ENCODE peak calls at places on chromosomes 5 and 9, in four cellular contexts. One of them, this sample, is unnamed.

GRCh38 chr5:14996997-14997396 is 125.4 kb upstream of the ANKH start:
- DNase-seq in stomach: no peak
- DNase-seq in AG04450: no peak
- DNase-seq in NCI-H1417: no peak
- DNase-seq in this sample: no peak

GRCh38 chr5:138336952-138337684 is 948 bp upstream of the FAM53C start:
- DNase-seq in stomach: peak
- DNase-seq in AG04450: peak
- DNase-seq in NCI-H1417: peak
- DNase-seq in this sample: no peak

GRCh38 chr5:133779828-133780475 is 167.6 kb upstream of the FSTL4 start:
- DNase-seq in stomach: no peak
- DNase-seq in AG04450: no peak
- DNase-seq in NCI-H1417: no peak
- DNase-seq in this sample: no peak

GRCh38 chr5:172769598-172770373 is 1.2 kb downstream of the DUSP1 start:
- DNase-seq in stomach: no peak
- DNase-seq in AG04450: no peak
- DNase-seq in NCI-H1417: peak
- DNase-seq in this sample: no peak

GRCh38 chr5:159310492-159310891 is 19.8 kb downstream of the IL12B start:
- DNase-seq in stomach: peak
- DNase-seq in AG04450: no peak
- DNase-seq in NCI-H1417: peak
- DNase-seq in this sample: no peak

GRCh38 chr5:173550641-173551040 is 65.8 kb downstream of the BOD1 start:
- DNase-seq in stomach: no peak
- DNase-seq in AG04450: no peak
- DNase-seq in NCI-H1417: no peak
- DNase-seq in this sample: no peak

GRCh38 chr5:8457187-8458037 is 588.5 kb downstream of the MTRR start:
- DNase-seq in stomach: peak
- DNase-seq in AG04450: peak
- DNase-seq in NCI-H1417: peak
- DNase-seq in this sample: peak

GRCh38 chr9:126532489-126532888 is 81.2 kb upstream of the LMX1B start:
- DNase-seq in stomach: no peak
- DNase-seq in AG04450: no peak
- DNase-seq in NCI-H1417: no peak
- DNase-seq in this sample: no peak

GRCh38 chr5:66144799-66145390 is 795 bp downstream of the SREK1 start:
- DNase-seq in stomach: no peak
- DNase-seq in AG04450: peak
- DNase-seq in NCI-H1417: peak
- DNase-seq in this sample: no peak

GRCh38 chr5:80408475-80408875 is 611 bp downstream of the ZFYVE16 start:
- DNase-seq in stomach: peak
- DNase-seq in AG04450: no peak
- DNase-seq in NCI-H1417: peak
- DNase-seq in this sample: no peak

GRCh38 chr9:16179566-16179965 is 626.7 kb downstream of the CCDC171 start:
- DNase-seq in stomach: no peak
- DNase-seq in AG04450: no peak
- DNase-seq in NCI-H1417: no peak
- DNase-seq in this sample: no peak

GRCh38 chr9:133576591-133577462 is 32.4 kb downstream of the FAM163B start:
- DNase-seq in stomach: no peak
- DNase-seq in AG04450: no peak
- DNase-seq in NCI-H1417: no peak
- DNase-seq in this sample: no peak

GRCh38 chr5:78467744-78468357 is 107.4 kb downstream of the SCAMP1 start:
- DNase-seq in stomach: no peak
- DNase-seq in AG04450: peak
- DNase-seq in NCI-H1417: peak
- DNase-seq in this sample: no peak

GRCh38 chr9:91048739-91049138 is 247.1 kb downstream of the SYK start:
- DNase-seq in stomach: no peak
- DNase-seq in AG04450: no peak
- DNase-seq in NCI-H1417: no peak
- DNase-seq in this sample: no peak

GRCh38 chr5:83149671-83150070 is 72.3 kb downstream of the XRCC4 start:
- DNase-seq in stomach: no peak
- DNase-seq in AG04450: peak
- DNase-seq in NCI-H1417: peak
- DNase-seq in this sample: peak

GRCh38 chr5:154238776-154239481 is 48.4 kb downstream of the GALNT10 start:
- DNase-seq in stomach: no peak
- DNase-seq in AG04450: no peak
- DNase-seq in NCI-H1417: no peak
- DNase-seq in this sample: no peak

GRCh38 chr5:34957857-34958690 is 28.7 kb downstream of the DNAJC21 start:
- DNase-seq in stomach: no peak
- DNase-seq in AG04450: no peak
- DNase-seq in NCI-H1417: peak
- DNase-seq in this sample: no peak

GRCh38 chr9:6106576-6107339 is 91.3 kb upstream of the RANBP6 start:
- DNase-seq in stomach: no peak
- DNase-seq in AG04450: no peak
- DNase-seq in NCI-H1417: peak
- DNase-seq in this sample: no peak

GRCh38 chr9:98251554-98251953 is 3.9 kb downstream of the TBC1D2 start:
- DNase-seq in stomach: no peak
- DNase-seq in AG04450: no peak
- DNase-seq in NCI-H1417: no peak
- DNase-seq in this sample: no peak

GRCh38 chr9:90642570-90643539 is at the start of gene DIRAS2:
- DNase-seq in stomach: peak
- DNase-seq in AG04450: peak
- DNase-seq in NCI-H1417: peak
- DNase-seq in this sample: no peak

GRCh38 chr9:119639287-119639955 is 270.2 kb upstream of the BRINP1 start:
- DNase-seq in stomach: no peak
- DNase-seq in AG04450: no peak
- DNase-seq in NCI-H1417: peak
- DNase-seq in this sample: no peak

GRCh38 chr9:102072061-102072764 is 333.8 kb upstream of the GRIN3A start:
- DNase-seq in stomach: no peak
- DNase-seq in AG04450: no peak
- DNase-seq in NCI-H1417: no peak
- DNase-seq in this sample: no peak

GRCh38 chr9:12697719-12698118 is 4.5 kb downstream of the TYRP1 start:
- DNase-seq in stomach: no peak
- DNase-seq in AG04450: no peak
- DNase-seq in NCI-H1417: peak
- DNase-seq in this sample: no peak

GRCh38 chr5:178589180-178590140 is 733 bp downstream of the COL23A1 start:
- DNase-seq in stomach: no peak
- DNase-seq in AG04450: no peak
- DNase-seq in NCI-H1417: no peak
- DNase-seq in this sample: no peak

GRCh38 chr5:116498478-116498877 is 76.1 kb downstream of the SEMA6A start:
- DNase-seq in stomach: no peak
- DNase-seq in AG04450: no peak
- DNase-seq in NCI-H1417: no peak
- DNase-seq in this sample: no peak

GRCh38 chr9:33524431-33524947 is 438 bp downstream of the ANKRD18B start:
- DNase-seq in stomach: no peak
- DNase-seq in AG04450: no peak
- DNase-seq in NCI-H1417: peak
- DNase-seq in this sample: no peak

GRCh38 chr9:104842698-104843097 is 78.8 kb downstream of the NIPSNAP3B start:
- DNase-seq in stomach: no peak
- DNase-seq in AG04450: no peak
- DNase-seq in NCI-H1417: no peak
- DNase-seq in this sample: no peak

GRCh38 chr5:63341442-63341841 is 620.8 kb downstream of the HTR1A start:
- DNase-seq in stomach: no peak
- DNase-seq in AG04450: no peak
- DNase-seq in NCI-H1417: no peak
- DNase-seq in this sample: no peak

GRCh38 chr9:104351726-104352125 is 152.3 kb upstream of the OR13F1 start:
- DNase-seq in stomach: no peak
- DNase-seq in AG04450: no peak
- DNase-seq in NCI-H1417: no peak
- DNase-seq in this sample: no peak

GRCh38 chr5:88677943-88678779 is 204.8 kb downstream of the MEF2C start:
- DNase-seq in stomach: no peak
- DNase-seq in AG04450: no peak
- DNase-seq in NCI-H1417: no peak
- DNase-seq in this sample: no peak

GRCh38 chr5:55994502-55994997 is at the start of gene IL6ST:
- DNase-seq in stomach: peak
- DNase-seq in AG04450: peak
- DNase-seq in NCI-H1417: no peak
- DNase-seq in this sample: no peak

GRCh38 chr9:73412874-73413273 is 261.2 kb downstream of the ANXA1 start:
- DNase-seq in stomach: no peak
- DNase-seq in AG04450: no peak
- DNase-seq in NCI-H1417: no peak
- DNase-seq in this sample: no peak

GRCh38 chr5:55997742-55998351 is 3.1 kb upstream of the IL6ST start:
- DNase-seq in stomach: no peak
- DNase-seq in AG04450: no peak
- DNase-seq in NCI-H1417: no peak
- DNase-seq in this sample: no peak

GRCh38 chr5:12460493-12461261 is 556.4 kb upstream of the CTNND2 start:
- DNase-seq in stomach: no peak
- DNase-seq in AG04450: no peak
- DNase-seq in NCI-H1417: no peak
- DNase-seq in this sample: no peak

GRCh38 chr5:93596676-93597441 is 13.8 kb downstream of the NR2F1 start:
- DNase-seq in stomach: peak
- DNase-seq in AG04450: no peak
- DNase-seq in NCI-H1417: no peak
- DNase-seq in this sample: no peak

GRCh38 chr5:127316013-127316412 is 25.4 kb downstream of the MEGF10 start:
- DNase-seq in stomach: no peak
- DNase-seq in AG04450: no peak
- DNase-seq in NCI-H1417: no peak
- DNase-seq in this sample: no peak

GRCh38 chr5:76041863-76042262 is 41.3 kb upstream of the SV2C start:
- DNase-seq in stomach: no peak
- DNase-seq in AG04450: no peak
- DNase-seq in NCI-H1417: no peak
- DNase-seq in this sample: no peak

GRCh38 chr5:1131726-1132125 is 19.9 kb upstream of the SLC12A7 start:
- DNase-seq in stomach: no peak
- DNase-seq in AG04450: no peak
- DNase-seq in NCI-H1417: no peak
- DNase-seq in this sample: no peak

GRCh38 chr9:108682191-108682590 is 173.6 kb downstream of the ACTL7B start:
- DNase-seq in stomach: no peak
- DNase-seq in AG04450: no peak
- DNase-seq in NCI-H1417: no peak
- DNase-seq in this sample: no peak

This sample was measured in brain pericyte.